ENCODE peak calls at places on chromosome 12, in five cellular contexts. One of them, this sample, is unnamed. For H3K9me3, the result is how much of the 10 kb centered on the place peaks cover.

GRCh38 chr12:122058750-122059149 is 19.8 kb upstream of the MLXIP start:
- DNase-seq in HAP-1: no peak
- DNase-seq in breast epithelium: no peak
- DNase-seq in pancreas: no peak
- DNase-seq in IMR-90: no peak
- DNase-seq in this sample: no peak

GRCh38 chr12:94801736-94802135 is 151.4 kb upstream of the TMCC3 start:
- DNase-seq in HAP-1: no peak
- DNase-seq in breast epithelium: no peak
- DNase-seq in pancreas: no peak
- DNase-seq in IMR-90: no peak
- DNase-seq in this sample: no peak

GRCh38 chr12:112514926-112515642 is 96.3 kb downstream of the PTPN11 start:
- DNase-seq in HAP-1: no peak
- DNase-seq in breast epithelium: no peak
- DNase-seq in pancreas: no peak
- DNase-seq in IMR-90: no peak
- DNase-seq in this sample: no peak

GRCh38 chr12:93886533-93887511 is 209.6 kb downstream of the CRADD start:
- DNase-seq in HAP-1: no peak
- DNase-seq in breast epithelium: no peak
- DNase-seq in pancreas: no peak
- DNase-seq in IMR-90: peak
- DNase-seq in this sample: no peak

GRCh38 chr12:38823743-38824142 is 81.6 kb downstream of the CPNE8 start:
- DNase-seq in HAP-1: no peak
- DNase-seq in breast epithelium: no peak
- DNase-seq in pancreas: no peak
- DNase-seq in IMR-90: no peak
- DNase-seq in this sample: no peak

GRCh38 chr12:8157484-8158198 is 826 bp downstream of the ZNF705A start:
- DNase-seq in HAP-1: no peak
- DNase-seq in breast epithelium: no peak
- DNase-seq in pancreas: no peak
- DNase-seq in IMR-90: peak
- DNase-seq in this sample: no peak

GRCh38 chr12:130167537-130167936 is 5.3 kb downstream of the FZD10 start:
- DNase-seq in HAP-1: no peak
- DNase-seq in breast epithelium: no peak
- DNase-seq in pancreas: no peak
- DNase-seq in IMR-90: no peak
- DNase-seq in this sample: no peak

GRCh38 chr12:17456486-17456885 is 633.5 kb downstream of the RERGL start:
- DNase-seq in HAP-1: no peak
- DNase-seq in breast epithelium: no peak
- DNase-seq in pancreas: no peak
- DNase-seq in IMR-90: no peak
- DNase-seq in this sample: no peak

GRCh38 chr12:56333197-56333678 is 562 bp downstream of the PAN2 start:
- DNase-seq in HAP-1: peak
- DNase-seq in breast epithelium: no peak
- DNase-seq in pancreas: no peak
- DNase-seq in IMR-90: no peak
- DNase-seq in this sample: no peak

GRCh38 chr12:32466986-32467711 is 67.8 kb downstream of the FGD4 start:
- DNase-seq in HAP-1: no peak
- DNase-seq in breast epithelium: no peak
- DNase-seq in pancreas: no peak
- DNase-seq in IMR-90: no peak
- DNase-seq in this sample: no peak

GRCh38 chr12:117180790-117181467 is 9.3 kb downstream of the FBXO21 start:
- DNase-seq in HAP-1: no peak
- DNase-seq in breast epithelium: no peak
- DNase-seq in pancreas: no peak
- DNase-seq in IMR-90: no peak
- DNase-seq in this sample: no peak

GRCh38 chr12:132033627-132034026 is 83.9 kb downstream of the EP400 start:
- DNase-seq in HAP-1: no peak
- DNase-seq in breast epithelium: no peak
- DNase-seq in pancreas: no peak
- DNase-seq in IMR-90: no peak
- DNase-seq in this sample: no peak

GRCh38 chr12:24463392-24463791 is 485.5 kb downstream of the BCAT1 start:
- DNase-seq in HAP-1: no peak
- DNase-seq in breast epithelium: no peak
- DNase-seq in pancreas: no peak
- DNase-seq in IMR-90: no peak
- DNase-seq in this sample: no peak

GRCh38 chr12:26668847-26669246 is 164.1 kb downstream of the ITPR2 start:
- DNase-seq in HAP-1: no peak
- DNase-seq in breast epithelium: no peak
- DNase-seq in pancreas: no peak
- DNase-seq in IMR-90: no peak
- DNase-seq in this sample: no peak

GRCh38 chr12:43758247-43758727 is 303 bp downstream of the PUS7L start:
- DNase-seq in HAP-1: peak
- DNase-seq in breast epithelium: peak
- DNase-seq in pancreas: no peak
- DNase-seq in IMR-90: peak
- DNase-seq in this sample: no peak

GRCh38 chr12:916712-917445 is 32.6 kb downstream of the RAD52 start:
- DNase-seq in HAP-1: no peak
- DNase-seq in breast epithelium: no peak
- DNase-seq in pancreas: no peak
- DNase-seq in IMR-90: no peak
- DNase-seq in this sample: no peak

GRCh38 chr12:6536894-6537579 is 2.7 kb downstream of the GAPDH start:
- DNase-seq in HAP-1: no peak
- DNase-seq in breast epithelium: no peak
- DNase-seq in pancreas: no peak
- DNase-seq in IMR-90: no peak
- DNase-seq in this sample: no peak

GRCh38 chr12:120642806-120643205 is 2.4 kb downstream of the CABP1 start:
- DNase-seq in HAP-1: no peak
- DNase-seq in breast epithelium: no peak
- DNase-seq in pancreas: no peak
- DNase-seq in IMR-90: peak
- DNase-seq in this sample: no peak

GRCh38 chr12:57603758-57604453 is 718 bp upstream of the DTX3 start:
- DNase-seq in HAP-1: no peak
- DNase-seq in breast epithelium: peak
- DNase-seq in pancreas: no peak
- DNase-seq in IMR-90: peak
- DNase-seq in this sample: peak

GRCh38 chr12:116000252-116000651 is 277.2 kb downstream of the MED13L start:
- DNase-seq in HAP-1: no peak
- DNase-seq in breast epithelium: no peak
- DNase-seq in pancreas: no peak
- DNase-seq in IMR-90: no peak
- DNase-seq in this sample: no peak

GRCh38 chr12:65764325-65764724 is 60.0 kb upstream of the HMGA2 start:
- DNase-seq in HAP-1: no peak
- DNase-seq in breast epithelium: no peak
- DNase-seq in pancreas: no peak
- DNase-seq in IMR-90: no peak
- DNase-seq in this sample: no peak

GRCh38 chr12:104339663-104340062 is 36.1 kb downstream of the EID3 start:
- DNase-seq in HAP-1: no peak
- DNase-seq in breast epithelium: no peak
- DNase-seq in pancreas: no peak
- DNase-seq in IMR-90: peak
- DNase-seq in this sample: no peak

GRCh38 chr12:99959549-99960170 is 25.1 kb downstream of the ANKS1B start:
- DNase-seq in HAP-1: no peak
- DNase-seq in breast epithelium: no peak
- DNase-seq in pancreas: no peak
- DNase-seq in IMR-90: no peak
- DNase-seq in this sample: no peak

GRCh38 chr12:20426191-20426590 is 57.9 kb downstream of the PDE3A start:
- DNase-seq in HAP-1: no peak
- DNase-seq in breast epithelium: no peak
- DNase-seq in pancreas: no peak
- DNase-seq in IMR-90: no peak
- DNase-seq in this sample: no peak

GRCh38 chr12:93712204-93712603 is 35.0 kb downstream of the CRADD start:
- DNase-seq in HAP-1: no peak
- DNase-seq in breast epithelium: no peak
- DNase-seq in pancreas: no peak
- DNase-seq in IMR-90: no peak
- DNase-seq in this sample: no peak

GRCh38 chr12:75457191-75457590 is 23.4 kb upstream of the GLIPR1 start:
- DNase-seq in HAP-1: no peak
- DNase-seq in breast epithelium: no peak
- DNase-seq in pancreas: no peak
- DNase-seq in IMR-90: no peak
- DNase-seq in this sample: no peak

GRCh38 chr12:102871014-102871413 is 46.0 kb downstream of the PAH start:
- DNase-seq in HAP-1: no peak
- DNase-seq in breast epithelium: no peak
- DNase-seq in pancreas: no peak
- DNase-seq in IMR-90: no peak
- DNase-seq in this sample: no peak

GRCh38 chr12:76402259-76402658 is 54.0 kb upstream of the BBS10 start:
- DNase-seq in HAP-1: no peak
- DNase-seq in breast epithelium: no peak
- DNase-seq in pancreas: no peak
- DNase-seq in IMR-90: no peak
- DNase-seq in this sample: no peak

GRCh38 chr12:26789731-26790644 is 43.0 kb downstream of the ITPR2 start:
- DNase-seq in HAP-1: peak
- DNase-seq in breast epithelium: no peak
- DNase-seq in pancreas: no peak
- DNase-seq in IMR-90: peak
- DNase-seq in this sample: no peak

GRCh38 chr12:133206390-133206789 is 25.1 kb downstream of the ZNF268 start:
- DNase-seq in HAP-1: no peak
- DNase-seq in breast epithelium: no peak
- DNase-seq in pancreas: no peak
- DNase-seq in IMR-90: no peak
- DNase-seq in this sample: no peak
- H3K9me3 ChIP-seq in HAP-1: half or more
- H3K9me3 ChIP-seq in breast epithelium: half or more
- H3K9me3 ChIP-seq in pancreas: under half
- H3K9me3 ChIP-seq in IMR-90: half or more
- H3K9me3 ChIP-seq in this sample: half or more

DNA sequence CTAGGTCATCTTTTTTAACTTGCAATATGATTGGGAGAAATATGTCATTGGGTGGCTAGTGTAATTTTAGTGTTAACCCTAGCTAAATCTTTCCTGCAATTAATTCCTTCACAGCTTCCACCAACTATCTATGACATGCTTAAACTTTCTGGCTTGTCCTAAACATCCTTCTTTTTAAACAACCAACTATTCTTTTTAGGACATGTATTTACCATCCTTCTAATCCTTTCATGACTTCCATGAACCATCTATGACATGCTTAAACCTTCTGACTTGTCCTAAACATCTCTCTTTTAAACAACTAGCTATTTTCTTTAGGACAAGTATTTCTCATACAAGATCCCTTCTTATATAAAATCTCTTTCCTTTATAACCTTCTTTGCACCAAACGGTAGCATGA is 179.6 kb upstream of the PDZRN4 start:
- DNase-seq in HAP-1: no peak
- DNase-seq in breast epithelium: no peak
- DNase-seq in pancreas: no peak
- DNase-seq in IMR-90: no peak
- DNase-seq in this sample: no peak
- H3K9me3 ChIP-seq in HAP-1: under half
- H3K9me3 ChIP-seq in breast epithelium: half or more
- H3K9me3 ChIP-seq in pancreas: under half
- H3K9me3 ChIP-seq in IMR-90: under half
- H3K9me3 ChIP-seq in this sample: under half

GRCh38 chr12:23113781-23114180 is 488.8 kb downstream of the ETNK1 start:
- DNase-seq in HAP-1: no peak
- DNase-seq in breast epithelium: no peak
- DNase-seq in pancreas: no peak
- DNase-seq in IMR-90: no peak
- DNase-seq in this sample: no peak
- H3K9me3 ChIP-seq in HAP-1: under half
- H3K9me3 ChIP-seq in breast epithelium: under half
- H3K9me3 ChIP-seq in pancreas: under half
- H3K9me3 ChIP-seq in IMR-90: under half
- H3K9me3 ChIP-seq in this sample: under half

GRCh38 chr12:34218193-34219045 is 196.1 kb downstream of the ALG10 start:
- DNase-seq in HAP-1: peak
- DNase-seq in breast epithelium: peak
- DNase-seq in pancreas: peak
- DNase-seq in IMR-90: peak
- DNase-seq in this sample: no peak
- H3K9me3 ChIP-seq in HAP-1: under half
- H3K9me3 ChIP-seq in breast epithelium: under half
- H3K9me3 ChIP-seq in pancreas: under half
- H3K9me3 ChIP-seq in IMR-90: under half
- H3K9me3 ChIP-seq in this sample: under half

GRCh38 chr12:14190694-14191093 is 174.8 kb upstream of the ATF7IP start:
- DNase-seq in HAP-1: no peak
- DNase-seq in breast epithelium: no peak
- DNase-seq in pancreas: no peak
- DNase-seq in IMR-90: no peak
- DNase-seq in this sample: no peak

GRCh38 chr12:14188761-14189160 is 176.7 kb upstream of the ATF7IP start:
- DNase-seq in HAP-1: no peak
- DNase-seq in breast epithelium: no peak
- DNase-seq in pancreas: no peak
- DNase-seq in IMR-90: no peak
- DNase-seq in this sample: no peak

GRCh38 chr12:14185441-14186192 is 179.9 kb upstream of the ATF7IP start:
- DNase-seq in HAP-1: peak
- DNase-seq in breast epithelium: no peak
- DNase-seq in pancreas: peak
- DNase-seq in IMR-90: peak
- DNase-seq in this sample: no peak

GRCh38 chr12:14187966-14188365 is 177.5 kb upstream of the ATF7IP start:
- DNase-seq in HAP-1: no peak
- DNase-seq in breast epithelium: no peak
- DNase-seq in pancreas: no peak
- DNase-seq in IMR-90: no peak
- DNase-seq in this sample: no peak

DNA sequence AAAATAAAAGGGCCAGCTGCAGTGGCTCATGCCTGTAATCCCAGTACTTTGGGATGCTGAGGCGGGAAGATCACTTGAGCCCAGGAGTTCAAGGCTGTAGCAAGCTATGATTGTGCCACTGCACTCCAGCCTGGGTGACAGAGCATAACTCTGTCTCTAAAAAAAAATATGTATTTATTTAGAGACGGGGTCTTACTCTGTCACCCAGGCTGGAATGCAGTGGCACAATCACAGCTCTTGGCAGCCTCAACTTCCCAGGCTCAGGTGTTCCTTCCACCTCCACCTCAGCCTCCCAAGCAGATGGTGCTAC is 179.3 kb upstream of the ATF7IP start:
- DNase-seq in HAP-1: no peak
- DNase-seq in breast epithelium: no peak
- DNase-seq in pancreas: no peak
- DNase-seq in IMR-90: no peak
- DNase-seq in this sample: no peak
- H3K9me3 ChIP-seq in HAP-1: under half
- H3K9me3 ChIP-seq in breast epithelium: under half
- H3K9me3 ChIP-seq in pancreas: under half
- H3K9me3 ChIP-seq in IMR-90: under half
- H3K9me3 ChIP-seq in this sample: under half